ENCODE peak calls at places on chromosomes 5 and 9, in seven cellular contexts. I is K562; Y is psoas muscle; C is AG04450; H is naive thymus-derived CD8-positive, alpha-beta T cell; D is HFF-Myc; P is activated naive CD4-positive, alpha-beta T cell treated with anti-CD3 and anti-CD28 coated beads, Interleukin-2, amount 50 U/mL, for 16 hours. K is an unnamed sample.

GRCh38 chr9:77554706-77555105 is 93.4 kb downstream of the GNA14 start:
- DNase-seq in D (no peak), C (no peak), Y (no peak), P (no peak), I (no peak), H (no peak), K (no peak)

GRCh38 chr9:124500028-124500795 is 7.0 kb downstream of the NR5A1 start:
- DNase-seq in P (no peak), H (no peak), D (no peak), I (no peak), C (no peak), Y (no peak), K (no peak)

GRCh38 chr5:93915142-93915553 is 173.7 kb upstream of the POU5F2 start:
- DNase-seq in D (peak; percentile 24), Y (no peak), I (peak; percentile 5), P (no peak), H (no peak), C (peak; percentile 18), K (no peak)

GRCh38 chr9:127580371-127580770 is 31.7 kb upstream of the STXBP1 start:
- DNase-seq in H (no peak), D (no peak), I (no peak), C (no peak), Y (no peak), P (no peak), K (no peak)

GRCh38 chr5:177344891-177345290 is 6.6 kb downstream of the LMAN2 start:
- DNase-seq in Y (no peak), C (no peak), H (no peak), P (no peak), I (no peak), D (no peak), K (no peak)

GRCh38 chr5:72369301-72370079 is 49.3 kb downstream of the PTCD2 start:
- DNase-seq in D (no peak), C (no peak), Y (no peak), P (no peak), H (no peak), I (no peak), K (no peak)

GRCh38 chr5:134136771-134137170 is 22.3 kb downstream of the TCF7 start:
- DNase-seq in D (no peak), P (no peak), Y (no peak), H (peak; percentile 14), C (no peak), I (no peak), K (no peak)

GRCh38 chr5:94771742-94772141 is 153.3 kb downstream of the SLF1 start:
- DNase-seq in C (no peak), Y (no peak), I (no peak), H (no peak), D (no peak), P (no peak), K (no peak)

GRCh38 chr5:178471666-178472065 is 118.5 kb downstream of the COL23A1 start:
- DNase-seq in I (no peak), Y (no peak), D (no peak), H (no peak), C (no peak), P (no peak), K (no peak)

GRCh38 chr9:114238919-114239879 is 83.7 kb upstream of the ORM1 start:
- DNase-seq in I (peak; percentile 91), D (peak; percentile 86), C (no peak), Y (no peak), P (no peak), H (no peak), K (no peak)

GRCh38 chr5:65172486-65173129 is 309.1 kb downstream of the ADAMTS6 start:
- DNase-seq in D (no peak), H (no peak), P (peak; percentile 40), I (no peak), C (no peak), Y (no peak), K (no peak)

GRCh38 chr5:38670878-38671277 is 114.4 kb upstream of the LIFR start:
- DNase-seq in Y (peak; percentile 25), D (no peak), C (no peak), P (no peak), H (no peak), I (no peak), K (no peak)

GRCh38 chr9:113492343-113493079 is 29.0 kb downstream of the RGS3 start:
- DNase-seq in C (no peak), H (no peak), P (no peak), D (no peak), Y (peak; percentile 46), I (no peak), K (no peak)

GRCh38 chr5:131609774-131610173 is 25.3 kb downstream of the RAPGEF6 start:
- DNase-seq in P (no peak), D (no peak), H (no peak), I (no peak), C (no peak), Y (no peak), K (no peak)

GRCh38 chr5:11398728-11399127 is 505.5 kb downstream of the CTNND2 start:
- DNase-seq in D (no peak), P (no peak), C (no peak), H (no peak), Y (no peak), I (no peak), K (no peak)

GRCh38 chr5:74541381-74541781 is 99.1 kb downstream of the ENC1 start:
- DNase-seq in Y (no peak), D (peak; percentile 61), P (no peak), H (no peak), C (no peak), I (no peak), K (no peak)

GRCh38 chr5:150514708-150515211 is 6.8 kb downstream of the NDST1 start:
- DNase-seq in D (no peak), I (no peak), H (no peak), C (no peak), P (no peak), Y (no peak), K (no peak)

GRCh38 chr5:159820692-159821091 is 95.6 kb upstream of the ADRA1B start:
- DNase-seq in P (no peak), D (no peak), C (no peak), I (no peak), H (no peak), Y (no peak), K (no peak)

GRCh38 chr5:71475788-71476384 is 20.4 kb downstream of the BDP1 start:
- DNase-seq in D (no peak), P (no peak), C (no peak), I (peak; percentile 45), Y (no peak), H (no peak), K (no peak)

GRCh38 chr9:69070201-69070600 is 34.6 kb downstream of the FXN start:
- DNase-seq in Y (no peak), H (no peak), I (no peak), C (no peak), D (no peak), P (no peak), K (no peak)

GRCh38 chr9:652896-653295 is 188.6 kb upstream of the DMRT1 start:
- DNase-seq in C (no peak), H (no peak), I (no peak), P (no peak), D (no peak), Y (peak; percentile 72), K (no peak)

GRCh38 chr5:149333711-149334443 is 11.4 kb upstream of the GRPEL2 start:
- DNase-seq in C (no peak), P (no peak), I (no peak), H (no peak), Y (no peak), D (no peak), K (no peak)

GRCh38 chr5:149493316-149493715 is 57.9 kb downstream of the CSNK1A1 start:
- DNase-seq in P (no peak), Y (no peak), C (no peak), I (no peak), H (no peak), D (no peak), K (no peak)

GRCh38 chr9:33124716-33125378 is 42.3 kb downstream of the B4GALT1 start:
- DNase-seq in P (no peak), I (no peak), Y (no peak), D (no peak), C (no peak), H (no peak), K (no peak)

GRCh38 chr5:93800988-93801811 is 59.8 kb upstream of the POU5F2 start:
- DNase-seq in H (no peak), P (no peak), D (peak; percentile 19), I (no peak), Y (peak; percentile 13), C (no peak), K (no peak)

GRCh38 chr9:35690447-35691324 is 961 bp upstream of the TPM2 start:
- DNase-seq in C (no peak), Y (peak; percentile 86), P (peak; percentile 35), D (no peak), I (peak; percentile 84), H (no peak), K (peak; percentile 18)

GRCh38 chr5:152170350-152170749 is 234.7 kb downstream of the NMUR2 start:
- DNase-seq in Y (peak; percentile 18), I (no peak), P (no peak), H (no peak), D (no peak), C (no peak), K (no peak)

GRCh38 chr5:142507528-142507927 is 178.4 kb downstream of the FGF1 start:
- DNase-seq in H (no peak), D (no peak), I (peak; percentile 24), C (no peak), P (no peak), Y (no peak), K (no peak)

GRCh38 chr9:125523681-125524080 is 183.3 kb downstream of the MAPKAP1 start:
- DNase-seq in Y (no peak), P (no peak), C (no peak), H (no peak), I (no peak), D (no peak), K (no peak)

GRCh38 chr9:38138276-38138675 is 69.2 kb upstream of the SHB start:
- DNase-seq in H (no peak), I (no peak), D (no peak), P (no peak), Y (no peak), C (no peak), K (no peak)

GRCh38 chr5:132439521-132440206 is 50.9 kb downstream of the IRF1 start:
- DNase-seq in H (no peak), Y (peak; percentile 83), P (no peak), I (no peak), C (peak; percentile 83), D (no peak), K (no peak)

GRCh38 chr5:159262859-159263568 is at the start of gene UBLCP1:
- DNase-seq in H (peak; percentile 80), C (peak; percentile 24), P (peak; percentile 75), D (peak; percentile 44), I (peak; percentile 86), Y (peak; percentile 83), K (peak; percentile 72)

GRCh38 chr9:25677301-25678146 is 720 bp downstream of the TUSC1 start:
- DNase-seq in C (no peak), Y (peak; percentile 90), H (no peak), D (no peak), I (no peak), P (peak; percentile 12), K (no peak)

GRCh38 chr5:122874179-122874875 is 28.9 kb downstream of the SNX24 start:
- DNase-seq in Y (no peak), D (no peak), P (no peak), I (no peak), H (no peak), C (no peak), K (no peak)

GRCh38 chr9:75636427-75637045 is 253.9 kb upstream of the PCSK5 start:
- DNase-seq in P (no peak), D (no peak), C (no peak), H (no peak), Y (no peak), I (no peak), K (no peak)

GRCh38 chr5:80917596-80917995 is 42.6 kb upstream of the RASGRF2 start:
- DNase-seq in P (no peak), I (no peak), Y (no peak), H (no peak), C (no peak), D (peak; percentile 93), K (no peak)

GRCh38 chr9:129725841-129726251 is 27.0 kb downstream of the PTGES start:
- DNase-seq in H (no peak), D (peak; percentile 73), P (no peak), C (no peak), I (no peak), Y (no peak), K (no peak)

GRCh38 chr5:178386532-178386931 is 153.9 kb upstream of the PHYKPL start:
- DNase-seq in C (no peak), P (no peak), D (no peak), I (no peak), H (no peak), Y (no peak), K (no peak)

K was measured in T-cell.